ENCODE peak calls at places on chromosome 17, in seven cellular contexts. J is mesendoderm; P is naive thymus-derived CD4-positive, alpha-beta T cell; N is small intestine; L is mucosa of descending colon; U is aorta; T is neural progenitor cell. Y is an unnamed sample.
A peak's percentile ranks its signal among the peaks of the same experiment; 100 is the strongest.

GRCh38 chr17:14198013-14198412 is 38.6 kb downstream of the CDRT15 start:
- DNase-seq in J (peak; percentile 75), P (no peak), N (no peak), L (no peak), U (no peak), T (peak; percentile 40), Y (no peak)

GRCh38 chr17:20992416-20992815 is 50.4 kb downstream of the USP22 start:
- DNase-seq in J (no peak), P (no peak), N (no peak), L (no peak), U (no peak), T (no peak), Y (no peak)

GRCh38 chr17:49016775-49017463 is 19.7 kb downstream of the IGF2BP1 start:
- DNase-seq in J (no peak), P (no peak), N (peak; percentile 25), L (peak; percentile 65), U (peak; percentile 71), T (no peak), Y (no peak)

GRCh38 chr17:59893617-59894100 is 738 bp downstream of the RPS6KB1 start:
- DNase-seq in J (peak; percentile 55), P (no peak), N (no peak), L (no peak), U (no peak), T (peak; percentile 67), Y (peak; percentile 75)

GRCh38 chr17:10290046-10290445 is 82.8 kb downstream of the MYH13 start:
- DNase-seq in J (no peak), P (no peak), N (no peak), L (peak; percentile 15), U (no peak), T (no peak), Y (no peak)

GRCh38 chr17:2084766-2085647 is 30.1 kb downstream of the HIC1 start:
- DNase-seq in J (no peak), P (no peak), N (peak; percentile 87), L (peak; percentile 90), U (no peak), T (no peak), Y (no peak)

GRCh38 chr17:48804936-48805411 is 12.1 kb downstream of the TTLL6 start:
- DNase-seq in J (peak; percentile 81), P (peak; percentile 64), N (peak; percentile 76), L (peak; percentile 83), U (peak; percentile 56), T (peak; percentile 80), Y (peak; percentile 80)

GRCh38 chr17:7130626-7131467 is 16.2 kb upstream of the ASGR2 start:
- DNase-seq in J (peak; percentile 49), P (no peak), N (no peak), L (no peak), U (no peak), T (no peak), Y (no peak)

GRCh38 chr17:50360716-50361115 is 12.3 kb downstream of the MRPL27 start:
- DNase-seq in J (no peak), P (no peak), N (no peak), L (no peak), U (no peak), T (no peak), Y (no peak)

GRCh38 chr17:77281904-77282367 is 141.2 kb downstream of the SEC14L1 start:
- DNase-seq in J (peak; percentile 52), P (no peak), N (peak; percentile 66), L (peak; percentile 77), U (no peak), T (peak; percentile 60), Y (no peak)

GRCh38 chr17:77284023-77284617 is 143.4 kb downstream of the SEC14L1 start:
- DNase-seq in J (no peak), P (no peak), N (no peak), L (no peak), U (no peak), T (no peak), Y (no peak)

GRCh38 chr17:77281024-77281903 is 140.5 kb downstream of the SEC14L1 start:
- DNase-seq in J (peak; percentile 72), P (peak; percentile 76), N (peak; percentile 74), L (peak; percentile 79), U (no peak), T (peak; percentile 88), Y (no peak)

GRCh38 chr17:77280304-77280910 is 139.6 kb downstream of the SEC14L1 start:
- DNase-seq in J (peak; percentile 37), P (no peak), N (peak; percentile 63), L (peak; percentile 62), U (no peak), T (no peak), Y (no peak)

GRCh38 chr17:77282524-77283515 is 142.1 kb downstream of the SEC14L1 start:
- DNase-seq in J (peak; percentile 40), P (no peak), N (peak; percentile 62), L (peak; percentile 77), U (no peak), T (peak; percentile 46), Y (no peak)
- H3K4me1 ChIP-seq in J (peaks cover 14% of the 10 kb centered on the region), P (peaks cover 3% of the 10 kb centered on the region), N (no peaks in the 10 kb centered on the region), L (peaks cover 59% of the 10 kb centered on the region), U (no peaks in the 10 kb centered on the region), T (peaks cover 34% of the 10 kb centered on the region), Y (no peaks in the 10 kb centered on the region)

GRCh38 chr17:81390436-81391214 is 4.6 kb upstream of the BAHCC1 start:
- DNase-seq in J (peak; percentile 47), P (no peak), N (no peak), L (no peak), U (no peak), T (no peak), Y (no peak)
- H3K4me1 ChIP-seq in J (peaks cover 18% of the 10 kb centered on the region), P (peaks cover 16% of the 10 kb centered on the region), N (peaks cover 11% of the 10 kb centered on the region), L (peaks cover 41% of the 10 kb centered on the region), U (no peaks in the 10 kb centered on the region), T (peaks cover 64% of the 10 kb centered on the region), Y (no peaks in the 10 kb centered on the region)

DNA sequence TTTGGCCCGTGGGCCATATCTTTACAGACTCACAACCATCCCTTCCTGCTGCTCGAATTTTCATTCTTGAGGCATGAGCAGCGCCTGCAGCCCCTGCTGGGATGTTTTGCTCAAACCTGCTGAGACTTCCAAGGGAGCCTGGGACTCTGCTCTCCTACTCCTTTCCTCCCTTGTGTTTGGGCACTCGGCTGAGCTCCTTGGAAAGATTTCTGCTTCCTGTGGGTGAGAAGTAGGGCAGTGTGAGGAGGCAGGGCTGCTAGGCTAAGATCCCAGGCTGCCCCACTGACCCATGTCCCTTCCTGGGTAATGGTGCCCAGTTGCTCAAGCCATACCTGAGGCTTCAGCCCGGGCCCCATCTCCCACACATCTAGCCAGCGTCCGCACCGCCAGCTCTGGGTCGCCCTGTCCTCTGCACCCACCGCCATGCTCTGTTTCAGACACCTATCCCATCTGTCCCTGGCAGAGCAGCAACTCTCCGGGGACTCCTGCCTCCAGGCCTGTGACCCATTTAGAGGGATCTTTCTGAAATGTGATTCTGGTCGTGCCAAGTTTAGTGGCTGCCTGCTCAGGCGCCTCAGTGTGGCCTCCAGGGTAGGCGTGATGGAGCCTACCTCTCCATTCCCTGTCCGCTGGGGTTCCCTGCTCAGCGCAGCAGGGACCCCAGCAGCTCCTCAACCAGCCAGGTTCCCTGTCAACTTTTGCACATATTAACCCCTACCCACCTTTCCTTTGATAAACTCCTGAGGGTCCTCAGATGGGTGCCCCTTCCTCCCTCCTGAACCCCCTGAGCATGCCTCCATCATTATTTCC is 190.1 kb downstream of the CCDC182 start:
- DNase-seq in J (peak; percentile 66), P (no peak), N (no peak), L (no peak), U (no peak), T (no peak), Y (no peak)
- H3K4me1 ChIP-seq in J (peaks cover 15% of the 10 kb centered on the region), P (no peaks in the 10 kb centered on the region), N (peaks cover 2% of the 10 kb centered on the region), L (no peaks in the 10 kb centered on the region), U (no peaks in the 10 kb centered on the region), T (peaks cover 74% of the 10 kb centered on the region), Y (peaks cover 54% of the 10 kb centered on the region)

DNA sequence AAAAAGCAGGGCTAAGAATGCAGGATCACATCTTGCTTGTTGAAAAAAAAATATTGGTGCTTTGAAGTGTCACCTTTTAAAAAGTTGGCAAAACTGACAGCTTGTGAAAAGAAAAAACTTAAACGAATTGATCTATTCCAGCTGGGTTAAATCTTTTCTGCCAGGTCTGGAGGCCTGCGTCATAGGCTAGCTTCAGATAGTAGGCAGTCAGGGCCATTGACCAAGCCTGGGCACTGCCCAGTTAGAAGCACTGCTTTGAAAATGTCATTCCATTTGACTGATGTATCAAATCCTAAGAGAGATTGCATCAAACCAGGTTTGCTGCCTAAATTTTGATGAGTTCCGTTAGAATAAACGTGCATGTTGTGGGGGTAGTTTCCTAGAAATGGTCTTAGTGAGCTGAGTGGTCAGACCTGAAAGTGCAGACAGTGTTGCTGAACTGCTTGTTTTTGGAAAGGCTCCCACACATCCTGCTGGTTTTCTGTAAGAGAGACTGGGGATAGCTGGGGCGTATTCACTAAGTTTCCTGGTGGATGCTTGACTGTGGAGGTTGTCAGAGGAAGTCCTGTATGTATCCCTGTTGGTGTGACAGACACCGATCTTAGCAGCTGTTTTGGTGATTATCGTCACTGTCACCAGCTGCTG is 38.8 kb downstream of the NUP88 start:
- DNase-seq in J (no peak), P (no peak), N (no peak), L (no peak), U (no peak), T (no peak), Y (no peak)
- H3K4me1 ChIP-seq in J (no peaks in the 10 kb centered on the region), P (no peaks in the 10 kb centered on the region), N (no peaks in the 10 kb centered on the region), L (no peaks in the 10 kb centered on the region), U (no peaks in the 10 kb centered on the region), T (no peaks in the 10 kb centered on the region), Y (no peaks in the 10 kb centered on the region)

GRCh38 chr17:63437287-63438091 is 8.6 kb downstream of the CYB561 start:
- DNase-seq in J (no peak), P (no peak), N (no peak), L (no peak), U (peak; percentile 52), T (no peak), Y (no peak)
- H3K4me1 ChIP-seq in J (no peaks in the 10 kb centered on the region), P (peaks cover 27% of the 10 kb centered on the region), N (peaks cover 7% of the 10 kb centered on the region), L (peaks cover 26% of the 10 kb centered on the region), U (peaks cover 1% of the 10 kb centered on the region), T (peaks cover 3% of the 10 kb centered on the region), Y (peaks cover 25% of the 10 kb centered on the region)

GRCh38 chr17:42133461-42134041 is 10.9 kb downstream of the HSPB9 start:
- DNase-seq in J (no peak), P (peak; percentile 41), N (peak; percentile 48), L (peak; percentile 59), U (no peak), T (no peak), Y (peak; percentile 96)
- H3K4me1 ChIP-seq in J (peaks cover 6% of the 10 kb centered on the region), P (peaks cover 16% of the 10 kb centered on the region), N (peaks cover 10% of the 10 kb centered on the region), L (peaks cover 51% of the 10 kb centered on the region), U (no peaks in the 10 kb centered on the region), T (no peaks in the 10 kb centered on the region), Y (peaks cover 65% of the 10 kb centered on the region)